ENCODE peak calls at places on chromosomes 16 and 17, in five cellular contexts. N, Y, I, W and L are unnamed samples.

GRCh38 chr17:27105636-27106035 is 188.3 kb upstream of the WSB1 start:
- DNase-seq in Y (no peak), W (no peak), N (no peak), I (no peak), L (no peak)

GRCh38 chr16:84922351-84923135 is 88.8 kb downstream of the ZDHHC7 start:
- DNase-seq in W (peak; percentile 77), N (peak; percentile 44), Y (peak; percentile 10), I (no peak), L (peak; percentile 87)

GRCh38 chr16:69131749-69132423 is 502 bp downstream of the CHTF8 start:
- DNase-seq in N (peak; percentile 94), I (peak; percentile 92), Y (peak; percentile 73), W (peak; percentile 64), L (peak; percentile 89)

GRCh38 chr17:50270430-50271172 is 3.7 kb upstream of the TMEM92 start:
- DNase-seq in I (no peak), N (peak; percentile 91), W (no peak), Y (no peak), L (peak; percentile 89)

GRCh38 chr17:72390675-72391501 is 270.1 kb downstream of the SOX9 start:
- DNase-seq in W (no peak), N (peak; percentile 81), Y (no peak), I (peak; percentile 45), L (peak; percentile 73)

GRCh38 chr16:78878570-78878969 is 722.0 kb downstream of the MAF start:
- DNase-seq in N (no peak), I (no peak), W (no peak), Y (no peak), L (no peak)

GRCh38 chr17:68297168-68297567 is 5.9 kb downstream of the ARSG start:
- DNase-seq in W (no peak), I (no peak), N (no peak), Y (no peak), L (no peak)

GRCh38 chr16:27404163-27404823 is 2.3 kb downstream of the IL21R start:
- DNase-seq in W (no peak), Y (no peak), I (no peak), N (no peak), L (no peak)

GRCh38 chr16:56708418-56708817 is 21.5 kb upstream of the NUP93 start:
- DNase-seq in Y (no peak), W (no peak), N (no peak), I (no peak), L (no peak)

GRCh38 chr16:86865866-86866675 is 287.7 kb downstream of the FOXL1 start:
- DNase-seq in Y (no peak), N (peak; percentile 77), I (no peak), W (no peak), L (peak; percentile 29)

GRCh38 chr16:27421961-27422740 is 20.2 kb downstream of the IL21R start:
- DNase-seq in W (no peak), N (no peak), Y (no peak), I (peak; percentile 28), L (no peak)

GRCh38 chr17:12990041-12990808 is 27.6 kb downstream of the ELAC2 start:
- DNase-seq in W (no peak), I (no peak), Y (no peak), N (no peak), L (no peak)